ENCODE peak calls at places on chromosomes 12 and 14, in four cellular contexts. I is stimulated activated CD4-positive, alpha-beta T cell treated with anti-CD3 and anti-CD28 coated beads, Interleukin-4, amount 100 ng/mL, for 24 hours; E is GM23248; Z is NCI-H2081. Y is an unnamed sample.

GRCh38 chr12:119202544-119202943 is 23.8 kb downstream of the HSPB8 start:
- DNase-seq in I (no peak), E (no peak), Z (no peak), Y (no peak)

GRCh38 chr14:62084020-62084419 is 321.8 kb downstream of the SNAPC1 start:
- DNase-seq in I (no peak), E (no peak), Z (no peak), Y (no peak)

GRCh38 chr12:40473979-40474378 is 218.3 kb upstream of the CNTN1 start:
- DNase-seq in Z (no peak), E (no peak), I (no peak), Y (no peak)

GRCh38 chr12:55829967-55830600 is 697 bp upstream of the DNAJC14 start:
- DNase-seq in E (no peak), Z (no peak), I (peak), Y (no peak)

GRCh38 chr12:27293463-27293862 is 39.2 kb upstream of the BMAL2 start:
- DNase-seq in E (no peak), I (no peak), Z (no peak), Y (no peak)

GRCh38 chr14:61385002-61385685 is 63.8 kb downstream of the PRKCH start:
- DNase-seq in Z (no peak), I (peak), E (no peak), Y (peak)

GRCh38 chr12:104108755-104109445 is 29.1 kb downstream of the NFYB start:
- DNase-seq in I (peak), E (peak), Z (peak), Y (peak)

GRCh38 chr12:48973531-48973930 is 2.0 kb upstream of the WNT10B start:
- DNase-seq in I (no peak), Z (no peak), E (peak), Y (peak)

GRCh38 chr12:85029456-85029855 is 6.6 kb downstream of the TSPAN19 start:
- DNase-seq in E (peak), I (no peak), Z (peak), Y (peak)

GRCh38 chr14:59130472-59130871 is 58.0 kb upstream of the DAAM1 start:
- DNase-seq in I (no peak), Z (no peak), E (no peak), Y (no peak)

GRCh38 chr12:92412931-92413685 is 267.5 kb upstream of the BTG1 start:
- DNase-seq in I (no peak), E (peak), Z (no peak), Y (peak)

GRCh38 chr12:129610601-129611120 is 293.2 kb downstream of the TMEM132D start:
- DNase-seq in E (no peak), Z (peak), I (no peak), Y (no peak)

Y was measured in M059J.